ENCODE peak calls at places on chromosome 1, in six cellular contexts. L is right lobe of liver; W is stimulated activated CD4-positive, alpha-beta T cell treated with anti-CD3 and anti-CD28 coated beads, Interleukin-1b, Interleukin-23, amount 100 ng/mL, for 24 hours; C is osteocyte; I is dorsolateral prefrontal cortex; K is NAMALWA. O is an unnamed sample.

GRCh38 chr1:20534659-20535417 is 17.5 kb upstream of the FAM43B start:
- DNase-seq in L (no peak), W (no peak), C (no peak), I (no peak), K (no peak), O (no peak)

GRCh38 chr1:84853743-84854721 is 39.0 kb downstream of the LPAR3 start:
- DNase-seq in L (no peak), W (no peak), C (no peak), I (no peak), K (peak), O (no peak)

GRCh38 chr1:56073206-56073605 is 506.2 kb downstream of the PLPP3 start:
- DNase-seq in L (no peak), W (no peak), C (no peak), I (no peak), K (no peak), O (no peak)

GRCh38 chr1:170707116-170707515 is 43.2 kb downstream of the PRRX1 start:
- DNase-seq in L (no peak), W (no peak), C (no peak), I (no peak), K (no peak), O (no peak)

GRCh38 chr1:22370190-22370498 is 81.5 kb upstream of the ZBTB40 start:
- DNase-seq in L (no peak), W (no peak), C (no peak), I (no peak), K (no peak), O (no peak)

GRCh38 chr1:228353601-228354371 is 52.8 kb downstream of the TRIM11 start:
- DNase-seq in L (no peak), W (no peak), C (no peak), I (no peak), K (no peak), O (no peak)

GRCh38 chr1:206544562-206545257 is 37.4 kb downstream of the RASSF5 start:
- DNase-seq in L (peak), W (peak), C (peak), I (peak), K (peak), O (peak)

GRCh38 chr1:186754542-186755150 is 74.1 kb upstream of the PLA2G4A start:
- DNase-seq in L (no peak), W (no peak), C (no peak), I (no peak), K (no peak), O (no peak)

GRCh38 chr1:39283858-39284257 is 79.4 kb downstream of the MACF1 start:
- DNase-seq in L (no peak), W (no peak), C (no peak), I (no peak), K (no peak), O (no peak)

GRCh38 chr1:98870959-98871903 is 133.4 kb downstream of the PLPPR5 start:
- DNase-seq in L (no peak), W (peak), C (no peak), I (no peak), K (peak), O (peak)

O was measured in stimulated activated naive CD8-positive, alpha-beta T cell treated with anti-CD3 and anti-CD28 coated beads, Interleukin-15, Interleukin-2, amounts not matched to agents 100 U/mL and 50 U/mL, for 24 hours.